ENCODE peak calls at places on chromosome X, in nine cellular contexts. One of them, this sample, is unnamed.

GRCh38 chrX:27598312-27598711 is 8.2 kb downstream of the DCAF8L2 start:
- DNase-seq in cardiac muscle cell: peak; percentile 19
- DNase-seq in endothelial cell: peak; percentile 3
- DNase-seq in astrocyte of the spinal cord: no peak
- DNase-seq in colonic mucosa: peak; percentile 31
- DNase-seq in GM23338: peak; percentile 9
- DNase-seq in Calu3: peak; percentile 34
- DNase-seq in A549: no peak
- DNase-seq in kidney epithelial cell: no peak
- DNase-seq in this sample: no peak

GRCh38 chrX:20968996-20969395 is 405.2 kb upstream of the CNKSR2 start:
- DNase-seq in colonic mucosa: no peak
- DNase-seq in Calu3: peak; percentile 36
- DNase-seq in cardiac muscle cell: no peak
- DNase-seq in astrocyte of the spinal cord: peak; percentile 2
- DNase-seq in GM23338: no peak
- DNase-seq in A549: no peak
- DNase-seq in endothelial cell: no peak
- DNase-seq in kidney epithelial cell: no peak
- DNase-seq in this sample: no peak

GRCh38 chrX:152904151-152905080 is 6.5 kb downstream of the ZNF185 start:
- DNase-seq in Calu3: peak; percentile 61
- DNase-seq in endothelial cell: peak; percentile 56
- DNase-seq in astrocyte of the spinal cord: peak; percentile 42
- DNase-seq in cardiac muscle cell: peak; percentile 52
- DNase-seq in A549: peak; percentile 75
- DNase-seq in kidney epithelial cell: peak; percentile 19
- DNase-seq in colonic mucosa: peak; percentile 46
- DNase-seq in GM23338: peak; percentile 70
- DNase-seq in this sample: no peak

GRCh38 chrX:48958635-48959094 is 1.3 kb upstream of the OTUD5 start:
- DNase-seq in GM23338: peak; percentile 10
- DNase-seq in endothelial cell: peak; percentile 6
- DNase-seq in Calu3: peak; percentile 33
- DNase-seq in colonic mucosa: peak; percentile 36
- DNase-seq in cardiac muscle cell: peak; percentile 9
- DNase-seq in kidney epithelial cell: no peak
- DNase-seq in A549: peak; percentile 41
- DNase-seq in astrocyte of the spinal cord: peak; percentile 59
- DNase-seq in this sample: no peak

GRCh38 chrX:135384161-135384836 is 37.4 kb upstream of the SMIM10L2A start:
- DNase-seq in A549: no peak
- DNase-seq in GM23338: peak; percentile 24
- DNase-seq in astrocyte of the spinal cord: no peak
- DNase-seq in kidney epithelial cell: no peak
- DNase-seq in colonic mucosa: no peak
- DNase-seq in cardiac muscle cell: no peak
- DNase-seq in endothelial cell: no peak
- DNase-seq in Calu3: no peak
- DNase-seq in this sample: no peak

GRCh38 chrX:154376768-154377167 is 2.3 kb upstream of the EMD start:
- DNase-seq in cardiac muscle cell: no peak
- DNase-seq in Calu3: no peak
- DNase-seq in endothelial cell: no peak
- DNase-seq in GM23338: no peak
- DNase-seq in astrocyte of the spinal cord: no peak
- DNase-seq in colonic mucosa: no peak
- DNase-seq in A549: no peak
- DNase-seq in kidney epithelial cell: no peak
- DNase-seq in this sample: no peak

GRCh38 chrX:320126-320783 is 1.7 kb upstream of the GTPBP6 start:
- DNase-seq in kidney epithelial cell: no peak
- DNase-seq in astrocyte of the spinal cord: no peak
- DNase-seq in GM23338: peak; percentile 51
- DNase-seq in cardiac muscle cell: no peak
- DNase-seq in endothelial cell: peak; percentile 20
- DNase-seq in colonic mucosa: peak; percentile 45
- DNase-seq in A549: no peak
- DNase-seq in Calu3: no peak
- DNase-seq in this sample: no peak

GRCh38 chrX:54357414-54358377 is at the start of gene WNK3:
- DNase-seq in endothelial cell: peak; percentile 67
- DNase-seq in kidney epithelial cell: peak; percentile 19
- DNase-seq in GM23338: peak; percentile 90
- DNase-seq in colonic mucosa: peak; percentile 37
- DNase-seq in A549: peak; percentile 35
- DNase-seq in Calu3: no peak
- DNase-seq in astrocyte of the spinal cord: peak; percentile 83
- DNase-seq in cardiac muscle cell: peak; percentile 88
- DNase-seq in this sample: peak; percentile 27

GRCh38 chrX:50635162-50635561 is 164.5 kb upstream of the DGKK start:
- DNase-seq in GM23338: no peak
- DNase-seq in Calu3: no peak
- DNase-seq in astrocyte of the spinal cord: no peak
- DNase-seq in A549: no peak
- DNase-seq in cardiac muscle cell: no peak
- DNase-seq in endothelial cell: no peak
- DNase-seq in kidney epithelial cell: no peak
- DNase-seq in colonic mucosa: no peak
- DNase-seq in this sample: no peak

GRCh38 chrX:15465347-15465746 is 27.8 kb downstream of the PIR start:
- DNase-seq in colonic mucosa: no peak
- DNase-seq in GM23338: no peak
- DNase-seq in cardiac muscle cell: no peak
- DNase-seq in Calu3: no peak
- DNase-seq in astrocyte of the spinal cord: no peak
- DNase-seq in A549: no peak
- DNase-seq in kidney epithelial cell: no peak
- DNase-seq in endothelial cell: no peak
- DNase-seq in this sample: no peak

GRCh38 chrX:107454302-107454701 is 4.8 kb downstream of the FRMPD3 start:
- DNase-seq in colonic mucosa: no peak
- DNase-seq in A549: no peak
- DNase-seq in kidney epithelial cell: peak; percentile 47
- DNase-seq in Calu3: peak; percentile 16
- DNase-seq in GM23338: no peak
- DNase-seq in endothelial cell: no peak
- DNase-seq in cardiac muscle cell: no peak
- DNase-seq in astrocyte of the spinal cord: peak; percentile 17
- DNase-seq in this sample: no peak

GRCh38 chrX:131735127-131735526 is 191.3 kb downstream of the OR13H1 start:
- DNase-seq in endothelial cell: no peak
- DNase-seq in GM23338: no peak
- DNase-seq in A549: no peak
- DNase-seq in astrocyte of the spinal cord: peak; percentile 17
- DNase-seq in Calu3: no peak
- DNase-seq in kidney epithelial cell: no peak
- DNase-seq in cardiac muscle cell: no peak
- DNase-seq in colonic mucosa: no peak
- DNase-seq in this sample: no peak

GRCh38 chrX:131739823-131740222 is 195.9 kb downstream of the OR13H1 start:
- DNase-seq in kidney epithelial cell: no peak
- DNase-seq in GM23338: no peak
- DNase-seq in endothelial cell: no peak
- DNase-seq in Calu3: no peak
- DNase-seq in colonic mucosa: no peak
- DNase-seq in A549: no peak
- DNase-seq in cardiac muscle cell: no peak
- DNase-seq in astrocyte of the spinal cord: no peak
- DNase-seq in this sample: no peak

GRCh38 chrX:131729295-131729694 is 185.4 kb downstream of the OR13H1 start:
- DNase-seq in astrocyte of the spinal cord: peak; percentile 88
- DNase-seq in GM23338: no peak
- DNase-seq in A549: no peak
- DNase-seq in Calu3: no peak
- DNase-seq in cardiac muscle cell: no peak
- DNase-seq in endothelial cell: no peak
- DNase-seq in colonic mucosa: peak; percentile 89
- DNase-seq in kidney epithelial cell: no peak
- DNase-seq in this sample: peak; percentile 63

GRCh38 chrX:131734621-131735020 is 190.7 kb downstream of the OR13H1 start:
- DNase-seq in kidney epithelial cell: no peak
- DNase-seq in GM23338: no peak
- DNase-seq in astrocyte of the spinal cord: peak; percentile 83
- DNase-seq in Calu3: no peak
- DNase-seq in A549: no peak
- DNase-seq in endothelial cell: no peak
- DNase-seq in colonic mucosa: peak; percentile 89
- DNase-seq in cardiac muscle cell: no peak
- DNase-seq in this sample: peak; percentile 80
- TF ChIP-seq CTCF in kidney epithelial cell: no peak
- TF ChIP-seq CTCF in GM23338: no peak
- TF ChIP-seq CTCF in astrocyte of the spinal cord: peak; percentile 6
- TF ChIP-seq CTCF in Calu3: no peak
- TF ChIP-seq CTCF in A549: no peak
- TF ChIP-seq CTCF in endothelial cell: no peak
- TF ChIP-seq CTCF in colonic mucosa: peak; percentile 17
- TF ChIP-seq CTCF in cardiac muscle cell: no peak
- TF ChIP-seq CTCF in this sample: no peak

DNA sequence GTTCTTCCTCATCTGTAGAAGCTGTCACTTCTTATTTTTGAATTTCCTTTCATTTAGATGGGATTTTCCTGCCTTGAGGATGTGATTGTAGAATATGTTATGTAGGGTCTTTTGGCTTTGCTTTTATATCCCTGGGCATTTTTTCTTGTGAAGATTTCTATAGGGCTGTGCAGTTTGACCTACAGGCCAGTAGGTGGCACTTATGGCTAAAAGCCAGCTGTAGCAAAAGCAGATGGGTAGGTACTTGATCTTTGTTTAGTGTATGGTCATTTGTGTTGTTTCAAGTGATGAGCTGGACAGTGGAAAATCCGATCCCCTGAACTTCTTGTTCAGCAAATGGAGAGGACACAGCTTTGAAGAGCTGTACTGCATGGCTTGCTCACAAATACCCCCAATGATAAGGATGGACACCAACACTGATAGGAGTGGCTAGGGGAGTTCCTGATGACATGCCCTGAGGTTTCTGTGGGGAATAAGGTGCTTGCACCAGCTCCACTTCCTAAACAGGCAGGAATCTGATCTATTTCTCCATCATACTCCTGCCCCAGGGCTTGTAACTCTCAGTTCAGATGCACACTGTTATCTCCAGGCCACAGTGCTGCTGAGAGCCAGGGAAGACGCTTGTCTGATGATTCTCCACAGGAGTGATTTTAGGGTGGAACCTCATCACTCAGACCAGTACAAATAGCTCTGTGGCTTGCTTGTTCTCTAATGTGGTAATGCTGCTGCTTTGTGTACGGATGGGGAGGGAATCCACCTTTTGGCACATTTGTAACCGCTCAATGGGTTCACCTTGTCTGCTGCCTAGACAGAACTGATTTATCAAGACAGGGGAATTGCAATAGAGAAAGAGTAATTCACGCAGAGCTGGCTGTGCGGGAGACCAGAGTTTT is 417.1 kb upstream of the MAGEB16 start:
- DNase-seq in astrocyte of the spinal cord: peak; percentile 3
- DNase-seq in A549: peak; percentile 1
- DNase-seq in cardiac muscle cell: peak; percentile 47
- DNase-seq in GM23338: peak; percentile 53
- DNase-seq in colonic mucosa: no peak
- DNase-seq in Calu3: no peak
- DNase-seq in kidney epithelial cell: peak; percentile 7
- DNase-seq in endothelial cell: no peak
- DNase-seq in this sample: no peak
- TF ChIP-seq CTCF in astrocyte of the spinal cord: peak; percentile 38
- TF ChIP-seq CTCF in A549: peak; percentile 26
- TF ChIP-seq CTCF in cardiac muscle cell: peak; percentile 42
- TF ChIP-seq CTCF in GM23338: peak; percentile 66
- TF ChIP-seq CTCF in colonic mucosa: peak; percentile 74
- TF ChIP-seq CTCF in Calu3: peak; percentile 52
- TF ChIP-seq CTCF in kidney epithelial cell: peak; percentile 72
- TF ChIP-seq CTCF in endothelial cell: peak; percentile 57
- TF ChIP-seq CTCF in this sample: no peak

DNA sequence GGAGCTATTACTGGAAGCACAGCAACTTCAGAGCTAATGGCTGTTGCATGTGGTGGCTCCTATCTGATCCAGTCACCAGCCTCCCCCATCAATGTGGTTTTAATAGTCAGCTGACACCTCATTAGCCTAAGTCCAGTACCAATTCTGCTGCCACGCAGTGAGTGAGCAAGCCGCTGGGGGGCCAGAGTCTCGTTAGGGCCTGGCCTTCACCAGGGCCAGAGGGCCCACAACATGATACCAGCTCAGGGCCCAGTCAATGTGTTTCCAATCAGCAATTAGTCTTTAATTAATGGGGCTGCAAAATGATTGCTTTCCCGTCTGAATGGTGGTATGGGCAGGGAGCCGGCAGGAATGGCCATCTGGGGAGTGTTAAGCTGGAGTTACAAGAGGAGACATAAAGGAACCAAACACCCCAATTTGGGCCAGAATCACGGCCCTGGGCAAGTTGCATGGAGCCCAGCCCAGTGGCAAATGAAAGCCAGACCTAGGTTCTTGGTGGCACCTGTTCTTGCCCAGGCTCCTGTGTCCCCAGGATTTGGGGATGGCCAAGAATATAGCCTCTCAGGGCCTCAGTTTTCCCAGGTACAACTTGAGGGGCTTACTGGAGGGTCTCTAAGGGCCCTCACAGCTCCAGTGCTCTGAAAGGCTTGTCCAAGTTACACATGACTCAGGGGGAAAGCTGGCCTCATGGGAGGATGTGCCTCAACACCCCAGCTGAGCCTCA is 119.2 kb downstream of the EFNB1 start:
- DNase-seq in GM23338: no peak
- DNase-seq in endothelial cell: no peak
- DNase-seq in astrocyte of the spinal cord: no peak
- DNase-seq in cardiac muscle cell: no peak
- DNase-seq in Calu3: no peak
- DNase-seq in colonic mucosa: peak; percentile 13
- DNase-seq in kidney epithelial cell: no peak
- DNase-seq in A549: no peak
- DNase-seq in this sample: no peak
- TF ChIP-seq CTCF in GM23338: no peak
- TF ChIP-seq CTCF in endothelial cell: no peak
- TF ChIP-seq CTCF in astrocyte of the spinal cord: no peak
- TF ChIP-seq CTCF in cardiac muscle cell: no peak
- TF ChIP-seq CTCF in Calu3: no peak
- TF ChIP-seq CTCF in colonic mucosa: no peak
- TF ChIP-seq CTCF in kidney epithelial cell: no peak
- TF ChIP-seq CTCF in A549: no peak
- TF ChIP-seq CTCF in this sample: no peak

DNA sequence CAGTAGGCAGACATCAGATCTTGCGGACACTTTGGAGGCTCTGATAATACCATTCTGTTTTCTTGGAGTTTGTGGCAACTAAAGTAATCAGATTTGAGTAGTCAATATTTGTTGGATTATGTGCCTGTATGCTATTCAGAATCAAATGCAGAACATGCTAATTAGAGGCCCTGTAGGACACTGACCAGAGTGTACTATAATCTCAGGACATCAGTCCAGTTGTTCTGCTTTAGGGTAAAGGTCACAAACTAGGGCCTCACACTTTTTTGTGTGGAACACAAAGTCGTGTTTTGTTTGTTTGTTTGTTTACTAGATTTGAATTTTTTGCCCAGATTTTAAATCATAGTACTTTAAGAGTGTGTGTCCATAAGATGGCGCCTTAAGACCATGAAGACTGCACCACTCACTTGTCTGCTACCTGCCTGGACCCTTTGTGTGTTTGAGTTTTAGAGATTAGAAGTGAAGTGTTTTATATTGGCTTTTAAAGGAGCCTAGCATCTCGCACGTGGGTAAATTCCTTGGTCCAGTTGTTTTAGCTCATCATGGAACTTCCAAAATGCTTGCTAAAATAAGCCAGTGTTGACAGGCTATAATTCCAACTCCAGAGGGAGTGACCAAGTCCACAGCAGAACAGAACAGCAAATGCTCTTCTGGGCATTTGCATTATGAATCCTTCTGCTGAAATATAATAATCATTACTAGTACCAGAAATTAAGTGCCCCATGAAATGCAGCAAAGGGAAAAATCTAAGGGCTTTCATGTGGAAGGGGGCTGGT is 34.7 kb downstream of the IL13RA1 start:
- DNase-seq in endothelial cell: no peak
- DNase-seq in GM23338: peak; percentile 37
- DNase-seq in cardiac muscle cell: no peak
- DNase-seq in kidney epithelial cell: no peak
- DNase-seq in A549: no peak
- DNase-seq in colonic mucosa: no peak
- DNase-seq in astrocyte of the spinal cord: no peak
- DNase-seq in Calu3: no peak
- DNase-seq in this sample: no peak
- TF ChIP-seq CTCF in endothelial cell: no peak
- TF ChIP-seq CTCF in GM23338: peak; percentile 60
- TF ChIP-seq CTCF in cardiac muscle cell: no peak
- TF ChIP-seq CTCF in kidney epithelial cell: no peak
- TF ChIP-seq CTCF in A549: no peak
- TF ChIP-seq CTCF in colonic mucosa: no peak
- TF ChIP-seq CTCF in astrocyte of the spinal cord: no peak
- TF ChIP-seq CTCF in Calu3: no peak
- TF ChIP-seq CTCF in this sample: no peak

This sample was measured in omental fat pad.